ENCODE peak calls at places on chromosomes 6 and 20, in seven cellular contexts. J, H, L, W, Y, Q and V are unnamed samples.

GRCh38 chr20:49717693-49718092 is 4.0 kb upstream of the B4GALT5 start:
- DNase-seq in Q (no peak), L (no peak), H (no peak), J (no peak), W (no peak), Y (no peak), V (no peak)

GRCh38 chr20:22449115-22449973 is 135.0 kb downstream of the FOXA2 start:
- DNase-seq in Q (no peak), W (no peak), L (no peak), J (no peak), Y (no peak), H (no peak), V (no peak)

GRCh38 chr20:4962257-4962855 is 39.0 kb downstream of the SLC23A2 start:
- DNase-seq in J (peak), W (no peak), Q (no peak), H (no peak), L (no peak), Y (peak), V (no peak)

GRCh38 chr6:116476021-116476678 is 15.0 kb downstream of the CALHM6 start:
- DNase-seq in Y (no peak), J (peak), Q (peak), L (no peak), W (no peak), H (no peak), V (no peak)

GRCh38 chr6:29216528-29216927 is 45.8 kb downstream of the OR2J2 start:
- DNase-seq in L (no peak), J (no peak), W (no peak), Y (no peak), H (no peak), Q (no peak), V (no peak)

GRCh38 chr20:35312348-35312747 is 20.1 kb upstream of the FAM83C start:
- DNase-seq in Y (no peak), Q (peak), H (peak), W (peak), J (no peak), L (peak), V (no peak)

GRCh38 chr20:237479-237878 is 10.4 kb downstream of the DEFB129 start:
- DNase-seq in J (peak), Q (no peak), L (no peak), H (peak), Y (no peak), W (no peak), V (no peak)

GRCh38 chr20:41428285-41428684 is 61.7 kb upstream of the EMILIN3 start:
- DNase-seq in W (no peak), Q (peak), Y (no peak), J (no peak), L (peak), H (peak), V (no peak)

GRCh38 chr20:22805219-22805618 is 220.8 kb upstream of the FOXA2 start:
- DNase-seq in J (no peak), W (peak), L (peak), H (peak), Q (no peak), Y (no peak), V (no peak)

GRCh38 chr6:12572884-12573824 is 143.4 kb upstream of the PHACTR1 start:
- DNase-seq in W (no peak), Y (no peak), H (peak), L (peak), Q (peak), J (no peak), V (peak)

GRCh38 chr20:23583526-23583925 is 15.2 kb upstream of the CST9L start:
- DNase-seq in J (no peak), Q (no peak), L (peak), W (no peak), Y (no peak), H (no peak), V (no peak)

GRCh38 chr20:62725596-62726268 is 17.1 kb downstream of the NTSR1 start:
- DNase-seq in H (no peak), L (no peak), J (no peak), Y (no peak), Q (no peak), W (no peak), V (no peak)

GRCh38 chr6:43496370-43497128 is 13.6 kb downstream of the LRRC73 start:
- DNase-seq in H (peak), Y (no peak), W (no peak), J (no peak), L (peak), Q (no peak), V (no peak)

GRCh38 chr6:101397199-101397598 is 3.7 kb downstream of the GRIK2 start:
- DNase-seq in Q (no peak), H (peak), W (no peak), L (no peak), J (no peak), Y (no peak), V (no peak)

GRCh38 chr6:4316867-4317400 is 181.6 kb upstream of the ECI2 start:
- DNase-seq in Y (no peak), H (peak), Q (peak), J (no peak), W (peak), L (peak), V (peak)